ENCODE peak calls at places on chromosomes 3 and 15, in five cellular contexts. One of them, this sample, is unnamed.
A peak's percentile ranks its signal among the peaks of the same experiment; 100 is the strongest.

GRCh38 chr3:57007513-57008415 is 52.7 kb upstream of the SPATA12 start:
- DNase-seq in tibial nerve: peak; percentile 69
- DNase-seq in kidney glomerular epithelial cell: peak; percentile 47
- DNase-seq in AG04449: peak; percentile 34
- DNase-seq in activated naive CD8-positive, alpha-beta T cell treated with anti-CD3 and anti-CD28 coated beads for 36 hours: peak; percentile 28
- DNase-seq in this sample: no peak

GRCh38 chr3:30642715-30643361 is 36.4 kb downstream of the TGFBR2 start:
- DNase-seq in activated naive CD8-positive, alpha-beta T cell treated with anti-CD3 and anti-CD28 coated beads for 36 hours: no peak
- DNase-seq in AG04449: no peak
- DNase-seq in kidney glomerular epithelial cell: no peak
- DNase-seq in tibial nerve: no peak
- DNase-seq in this sample: no peak

GRCh38 chr3:12294885-12295580 is 6.2 kb downstream of the PPARG start:
- DNase-seq in AG04449: peak; percentile 56
- DNase-seq in tibial nerve: no peak
- DNase-seq in kidney glomerular epithelial cell: peak; percentile 51
- DNase-seq in activated naive CD8-positive, alpha-beta T cell treated with anti-CD3 and anti-CD28 coated beads for 36 hours: no peak
- DNase-seq in this sample: no peak

GRCh38 chr3:194370753-194371152 is 1.2 kb upstream of the LRRC15 start:
- DNase-seq in kidney glomerular epithelial cell: no peak
- DNase-seq in tibial nerve: no peak
- DNase-seq in AG04449: no peak
- DNase-seq in activated naive CD8-positive, alpha-beta T cell treated with anti-CD3 and anti-CD28 coated beads for 36 hours: no peak
- DNase-seq in this sample: no peak

GRCh38 chr15:26235148-26235769 is 372.1 kb upstream of the ATP10A start:
- DNase-seq in AG04449: no peak
- DNase-seq in activated naive CD8-positive, alpha-beta T cell treated with anti-CD3 and anti-CD28 coated beads for 36 hours: no peak
- DNase-seq in kidney glomerular epithelial cell: no peak
- DNase-seq in tibial nerve: no peak
- DNase-seq in this sample: no peak

GRCh38 chr3:53065841-53066480 is 20.1 kb upstream of the SFMBT1 start:
- DNase-seq in activated naive CD8-positive, alpha-beta T cell treated with anti-CD3 and anti-CD28 coated beads for 36 hours: no peak
- DNase-seq in kidney glomerular epithelial cell: no peak
- DNase-seq in tibial nerve: no peak
- DNase-seq in AG04449: no peak
- DNase-seq in this sample: no peak

GRCh38 chr3:69161587-69162196 is 39.3 kb upstream of the LMOD3 start:
- DNase-seq in AG04449: no peak
- DNase-seq in activated naive CD8-positive, alpha-beta T cell treated with anti-CD3 and anti-CD28 coated beads for 36 hours: peak; percentile 12
- DNase-seq in kidney glomerular epithelial cell: peak; percentile 78
- DNase-seq in tibial nerve: peak; percentile 40
- DNase-seq in this sample: no peak

GRCh38 chr15:42371125-42371524 is 11.8 kb downstream of the CAPN3 start:
- DNase-seq in AG04449: no peak
- DNase-seq in activated naive CD8-positive, alpha-beta T cell treated with anti-CD3 and anti-CD28 coated beads for 36 hours: no peak
- DNase-seq in kidney glomerular epithelial cell: no peak
- DNase-seq in tibial nerve: no peak
- DNase-seq in this sample: no peak

GRCh38 chr15:81887913-81888312 is 157.9 kb downstream of the MEX3B start:
- DNase-seq in activated naive CD8-positive, alpha-beta T cell treated with anti-CD3 and anti-CD28 coated beads for 36 hours: no peak
- DNase-seq in kidney glomerular epithelial cell: peak; percentile 52
- DNase-seq in AG04449: no peak
- DNase-seq in tibial nerve: no peak
- DNase-seq in this sample: no peak

GRCh38 chr3:58234516-58234931 is 3.1 kb upstream of the ABHD6 start:
- DNase-seq in kidney glomerular epithelial cell: peak; percentile 13
- DNase-seq in tibial nerve: no peak
- DNase-seq in activated naive CD8-positive, alpha-beta T cell treated with anti-CD3 and anti-CD28 coated beads for 36 hours: no peak
- DNase-seq in AG04449: no peak
- DNase-seq in this sample: no peak

GRCh38 chr3:29764603-29765254 is 483.9 kb downstream of the RBMS3 start:
- DNase-seq in kidney glomerular epithelial cell: peak; percentile 35
- DNase-seq in AG04449: peak; percentile 58
- DNase-seq in activated naive CD8-positive, alpha-beta T cell treated with anti-CD3 and anti-CD28 coated beads for 36 hours: no peak
- DNase-seq in tibial nerve: peak; percentile 56
- DNase-seq in this sample: no peak

GRCh38 chr15:88704791-88705768 is 66.3 kb downstream of the ISG20 start:
- DNase-seq in tibial nerve: peak; percentile 60
- DNase-seq in kidney glomerular epithelial cell: no peak
- DNase-seq in activated naive CD8-positive, alpha-beta T cell treated with anti-CD3 and anti-CD28 coated beads for 36 hours: no peak
- DNase-seq in AG04449: no peak
- DNase-seq in this sample: no peak

GRCh38 chr3:179526482-179526881 is 36.2 kb upstream of the ACTL6A start:
- DNase-seq in tibial nerve: no peak
- DNase-seq in activated naive CD8-positive, alpha-beta T cell treated with anti-CD3 and anti-CD28 coated beads for 36 hours: no peak
- DNase-seq in kidney glomerular epithelial cell: no peak
- DNase-seq in AG04449: no peak
- DNase-seq in this sample: no peak

GRCh38 chr3:153970735-153971347 is 150.3 kb upstream of the ARHGEF26 start:
- DNase-seq in AG04449: no peak
- DNase-seq in tibial nerve: no peak
- DNase-seq in activated naive CD8-positive, alpha-beta T cell treated with anti-CD3 and anti-CD28 coated beads for 36 hours: no peak
- DNase-seq in kidney glomerular epithelial cell: peak; percentile 8
- DNase-seq in this sample: no peak

GRCh38 chr3:133463441-133463860 is 63.6 kb downstream of the BFSP2 start:
- DNase-seq in AG04449: no peak
- DNase-seq in tibial nerve: no peak
- DNase-seq in kidney glomerular epithelial cell: no peak
- DNase-seq in activated naive CD8-positive, alpha-beta T cell treated with anti-CD3 and anti-CD28 coated beads for 36 hours: no peak
- DNase-seq in this sample: peak; percentile 57

This sample was measured in DMS79.